ENCODE peak calls at places on chromosomes 4 and X, in seven cellular contexts. D is stimulated activated CD4-positive, alpha-beta T cell treated with anti-CD3 and anti-CD28 coated beads, Interleukin-1b, Interleukin-23, amount 100 ng/mL, for 24 hours; R is upper lobe of left lung; L is nephron progenitor cell; E is ACHN; T is mesenchymal stem cell; P is SK-N-SH. X is an unnamed sample.

GRCh38 chrX:148601034-148601433 is 100.6 kb downstream of the AFF2 start:
- DNase-seq in E (no peak), L (no peak), R (no peak), P (no peak), T (peak), D (no peak), X (peak)

GRCh38 chr4:141427726-141428296 is 207.1 kb downstream of the ZNF330 start:
- DNase-seq in E (no peak), P (no peak), L (no peak), T (no peak), D (no peak), R (no peak), X (no peak)

GRCh38 chr4:151169223-151169622 is 69.8 kb downstream of the RPS3A start:
- DNase-seq in T (peak), P (peak), D (no peak), E (no peak), R (peak), L (no peak), X (peak)

GRCh38 chr4:120049732-120050494 is 16.7 kb downstream of the MAD2L1 start:
- DNase-seq in P (peak), L (peak), E (peak), D (peak), T (peak), R (peak), X (peak)

GRCh38 chr4:139243448-139244365 is 36.3 kb downstream of the MGARP start:
- DNase-seq in E (peak), P (no peak), D (no peak), T (peak), L (no peak), R (no peak), X (peak)

GRCh38 chr4:12949719-12950118 is 534.4 kb downstream of the RAB28 start:
- DNase-seq in D (no peak), R (no peak), P (no peak), T (peak), L (no peak), E (no peak), X (peak)

GRCh38 chr4:87240341-87240740 is 19.9 kb upstream of the KLHL8 start:
- DNase-seq in L (no peak), P (no peak), R (no peak), E (no peak), T (peak), D (no peak), X (no peak)

GRCh38 chrX:40176979-40177430 is 79.2 kb upstream of the BCOR start:
- DNase-seq in L (no peak), P (peak), E (peak), R (no peak), D (no peak), T (peak), X (no peak)

GRCh38 chr4:7398104-7398423 is 36.7 kb downstream of the PSAPL1 start:
- DNase-seq in P (peak), L (no peak), D (no peak), E (peak), R (peak), T (peak), X (peak)

GRCh38 chr4:79922011-79922410 is 151.0 kb downstream of the ANTXR2 start:
- DNase-seq in L (no peak), D (no peak), P (no peak), T (no peak), R (no peak), E (no peak), X (no peak)

GRCh38 chrX:39814391-39814790 is 283.4 kb downstream of the BCOR start:
- DNase-seq in T (no peak), E (peak), R (no peak), P (no peak), D (no peak), L (no peak), X (no peak)

GRCh38 chr4:73187325-73187724 is 71.3 kb downstream of the ANKRD17 start:
- DNase-seq in R (no peak), E (no peak), D (no peak), P (no peak), T (peak), L (no peak), X (peak)

GRCh38 chrX:46294234-46294633 is 251.0 kb downstream of the ZNF674 start:
- DNase-seq in E (no peak), T (peak), L (no peak), R (no peak), D (no peak), P (no peak), X (peak)

GRCh38 chrX:65871671-65872311 is 168.1 kb downstream of the VSIG4 start:
- DNase-seq in R (no peak), D (no peak), T (no peak), L (no peak), P (no peak), E (no peak), X (peak)

GRCh38 chr4:172758586-172759340 is 409.8 kb upstream of the GALNT7 start:
- DNase-seq in E (peak), R (no peak), L (no peak), T (peak), D (no peak), P (no peak), X (peak)

GRCh38 chr4:81723927-81724587 is 252.3 kb upstream of the RASGEF1B start:
- DNase-seq in P (no peak), L (no peak), T (no peak), R (peak), E (no peak), D (no peak), X (no peak)

GRCh38 chr4:5211274-5211852 is 160.1 kb downstream of the STK32B start:
- DNase-seq in L (no peak), E (no peak), D (no peak), T (no peak), P (no peak), R (no peak), X (no peak)

GRCh38 chr4:48779095-48779997 is 733 bp downstream of the FRYL start:
- DNase-seq in L (peak), P (peak), T (peak), R (peak), E (peak), D (peak), X (peak)

GRCh38 chrX:32532282-32532681 is 679.1 kb downstream of the DMD start:
- DNase-seq in T (no peak), P (no peak), L (no peak), D (no peak), R (no peak), E (no peak), X (no peak)

GRCh38 chr4:138602664-138603063 is 360.5 kb upstream of the SLC7A11 start:
- DNase-seq in D (no peak), P (no peak), T (peak), E (no peak), R (no peak), L (no peak), X (peak)

GRCh38 chr4:164866817-164867490 is 10.0 kb upstream of the APELA start:
- DNase-seq in D (no peak), P (no peak), L (no peak), E (no peak), R (no peak), T (no peak), X (no peak)

GRCh38 chr4:133270021-133270570 is 121.0 kb downstream of the PCDH10 start:
- DNase-seq in E (no peak), R (no peak), D (no peak), L (no peak), T (peak), P (no peak), X (no peak)